ENCODE peak calls at places on chromosome 1, in ten cellular contexts. R, A, V, B, F, S, H, T, D and Q are unnamed samples.

GRCh38 chr1:105087496-105087895 is 1337.8 kb downstream of the AMY1C start:
- DNase-seq in S (no peak), D (no peak), F (no peak), T (no peak), A (no peak), B (no peak), H (no peak), R (no peak), V (peak), Q (no peak)

GRCh38 chr1:107991371-107992066 is 26.5 kb upstream of the VAV3 start:
- DNase-seq in A (no peak), B (peak), H (no peak), V (peak), T (no peak), R (peak), S (no peak), D (no peak), F (no peak), Q (no peak)

GRCh38 chr1:234230414-234230862 is 142.8 kb upstream of the COA6 start:
- DNase-seq in F (no peak), D (no peak), H (no peak), B (no peak), A (no peak), S (no peak), V (peak), R (no peak), T (no peak), Q (no peak)

GRCh38 chr1:50109647-50110075 is 941 bp downstream of the ELAVL4 start:
- DNase-seq in R (no peak), F (no peak), D (no peak), T (no peak), V (peak), A (no peak), H (no peak), S (no peak), B (no peak), Q (no peak)

GRCh38 chr1:145995964-145996432 is 381 bp downstream of the TXNIP start:
- DNase-seq in H (no peak), V (no peak), T (no peak), B (no peak), F (no peak), S (no peak), D (no peak), R (no peak), A (peak), Q (no peak)

GRCh38 chr1:114803001-114803400 is 22.5 kb upstream of the SIKE1 start:
- DNase-seq in R (no peak), V (no peak), H (no peak), B (no peak), D (no peak), A (no peak), S (no peak), F (no peak), T (no peak), Q (no peak)

GRCh38 chr1:227234998-227235405 is 83.3 kb downstream of the CDC42BPA start:
- DNase-seq in S (peak), H (peak), T (no peak), R (peak), V (peak), A (no peak), B (peak), D (no peak), F (no peak), Q (no peak)

GRCh38 chr1:51642739-51643142 is 25.8 kb downstream of the OSBPL9 start:
- DNase-seq in H (peak), D (no peak), R (peak), A (no peak), V (peak), T (no peak), B (peak), S (no peak), F (no peak), Q (no peak)

GRCh38 chr1:228279011-228279721 is 71.3 kb downstream of the OBSCN start:
- DNase-seq in B (no peak), R (no peak), H (no peak), A (peak), V (no peak), D (no peak), S (no peak), T (no peak), F (no peak), Q (peak)

GRCh38 chr1:13462682-13463081 is 51.1 kb downstream of the LRRC38 start:
- DNase-seq in V (no peak), B (no peak), F (no peak), A (no peak), S (no peak), T (no peak), R (no peak), H (no peak), D (no peak), Q (no peak)

GRCh38 chr1:211814313-211814712 is 16.2 kb downstream of the LPGAT1 start:
- DNase-seq in A (no peak), S (no peak), H (no peak), F (no peak), D (no peak), V (no peak), T (no peak), R (no peak), B (no peak), Q (no peak)

GRCh38 chr1:225747566-225747965 is 30.1 kb upstream of the SRP9 start:
- DNase-seq in H (no peak), F (no peak), A (no peak), R (no peak), D (no peak), B (no peak), T (no peak), S (no peak), V (no peak), Q (no peak)

GRCh38 chr1:17633654-17634053 is 94.2 kb downstream of the ARHGEF10L start:
- DNase-seq in B (peak), S (no peak), R (peak), D (no peak), V (peak), T (no peak), H (peak), F (no peak), A (no peak), Q (no peak)

GRCh38 chr1:101364370-101365120 is 127.7 kb downstream of the S1PR1 start:
- DNase-seq in A (no peak), V (peak), R (no peak), F (no peak), D (no peak), B (no peak), H (no peak), S (no peak), T (no peak), Q (no peak)

GRCh38 chr1:52579415-52579814 is 22.8 kb upstream of the GPX7 start:
- DNase-seq in V (peak), H (no peak), A (no peak), S (no peak), T (no peak), F (no peak), B (peak), R (no peak), D (no peak), Q (peak)

GRCh38 chr1:43194509-43194908 is 22.4 kb downstream of the CFAP57 start:
- DNase-seq in D (no peak), R (no peak), V (no peak), T (no peak), A (no peak), S (no peak), B (no peak), F (no peak), H (no peak), Q (no peak)

GRCh38 chr1:8809342-8809736 is 8.1 kb downstream of the RERE start:
- DNase-seq in A (no peak), S (no peak), R (peak), F (no peak), T (no peak), B (no peak), D (no peak), V (no peak), H (no peak), Q (no peak)

GRCh38 chr1:198492872-198493271 is 47.6 kb downstream of the ATP6V1G3 start:
- DNase-seq in T (no peak), A (no peak), S (no peak), H (peak), V (peak), F (no peak), B (peak), D (no peak), R (peak), Q (no peak)

GRCh38 chr1:236280438-236281285 is 1.1 kb downstream of the ERO1B start:
- DNase-seq in H (no peak), V (no peak), T (no peak), R (no peak), B (no peak), A (no peak), S (no peak), F (no peak), D (peak), Q (peak)

GRCh38 chr1:160859166-160859565 is 3.5 kb downstream of the CD244 start:
- DNase-seq in S (no peak), V (no peak), D (no peak), A (no peak), F (no peak), R (no peak), B (no peak), T (no peak), H (no peak), Q (no peak)

GRCh38 chr1:184595609-184596008 is 159.0 kb downstream of the EDEM3 start:
- DNase-seq in A (peak), H (peak), V (peak), F (no peak), B (peak), R (peak), T (no peak), D (no peak), S (no peak), Q (no peak)

GRCh38 chr1:245823408-245824147 is 668.8 kb downstream of the KIF26B start:
- DNase-seq in V (no peak), D (no peak), A (no peak), S (no peak), H (peak), R (no peak), T (no peak), B (no peak), F (no peak), Q (no peak)

DNA sequence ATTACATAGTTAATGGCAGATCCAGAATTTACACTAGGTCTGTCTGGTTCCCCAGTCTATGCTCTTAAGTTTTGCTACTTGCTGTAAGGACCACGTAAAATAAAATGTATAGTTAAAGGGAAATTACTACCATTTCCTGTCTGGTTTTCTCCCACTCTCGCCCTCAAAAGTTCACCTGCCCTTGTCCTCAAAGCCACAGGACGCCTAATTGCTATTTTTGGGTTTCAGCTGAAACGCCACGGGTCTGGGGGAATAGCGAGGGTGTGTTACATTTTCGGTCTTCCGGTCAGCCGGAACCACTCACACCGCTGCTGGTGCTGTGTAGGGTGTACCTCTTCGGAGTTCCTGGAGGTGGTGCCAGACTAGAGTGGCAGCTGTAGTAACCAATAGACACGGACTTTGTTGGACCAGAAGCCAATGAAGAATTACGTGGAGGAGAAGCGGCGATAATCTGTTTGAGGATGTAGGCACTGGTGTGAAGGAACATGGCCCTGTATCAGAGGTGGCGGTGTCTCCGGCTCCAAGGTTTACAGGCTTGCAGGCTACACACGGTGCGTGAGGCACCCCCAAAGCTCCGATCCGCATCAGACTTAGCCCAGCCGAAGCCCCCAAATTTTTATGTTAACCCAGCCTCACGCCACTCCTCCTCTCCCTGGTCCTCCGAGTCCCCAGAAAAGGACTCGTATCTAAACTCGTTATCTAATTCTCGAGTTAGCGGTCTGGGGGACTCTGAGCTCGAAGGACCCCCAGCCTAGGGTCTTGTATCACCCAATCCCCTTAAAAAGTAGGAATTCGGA is at the start of gene TARS2:
- DNase-seq in S (peak), B (peak), F (peak), H (peak), R (peak), D (peak), A (peak), V (peak), T (peak), Q (peak)
- TF ChIP-seq CTCF in S (peak), B (peak), F (peak), H (peak), R (peak), D (no peak), A (peak), V (no peak), T (peak), Q (no peak)

GRCh38 chr1:205739348-205740160 is 10.4 kb downstream of the NUCKS1 start:
- DNase-seq in D (no peak), V (peak), S (no peak), T (no peak), B (peak), A (no peak), F (no peak), R (peak), H (peak), Q (no peak)
- TF ChIP-seq CTCF in D (peak), V (peak), S (no peak), T (no peak), B (peak), A (no peak), F (no peak), R (peak), H (peak), Q (no peak)

GRCh38 chr1:203028067-203028783 is 1.9 kb downstream of the PPFIA4 start:
- DNase-seq in T (no peak), S (no peak), F (no peak), A (no peak), R (no peak), V (no peak), H (no peak), B (no peak), D (no peak), Q (no peak)

GRCh38 chr1:203031467-203031866 is 5.2 kb downstream of the PPFIA4 start:
- DNase-seq in S (no peak), R (no peak), A (no peak), F (no peak), T (no peak), V (no peak), H (no peak), D (no peak), B (no peak), Q (no peak)

GRCh38 chr1:203028784-203029553 is 2.7 kb downstream of the PPFIA4 start:
- DNase-seq in F (no peak), D (no peak), T (no peak), A (no peak), V (no peak), B (no peak), S (no peak), H (no peak), R (no peak), Q (no peak)

GRCh38 chr1:203026666-203027663 is 674 bp downstream of the PPFIA4 start:
- DNase-seq in R (no peak), S (no peak), V (no peak), B (no peak), D (no peak), A (no peak), T (no peak), F (no peak), H (no peak), Q (no peak)

DNA sequence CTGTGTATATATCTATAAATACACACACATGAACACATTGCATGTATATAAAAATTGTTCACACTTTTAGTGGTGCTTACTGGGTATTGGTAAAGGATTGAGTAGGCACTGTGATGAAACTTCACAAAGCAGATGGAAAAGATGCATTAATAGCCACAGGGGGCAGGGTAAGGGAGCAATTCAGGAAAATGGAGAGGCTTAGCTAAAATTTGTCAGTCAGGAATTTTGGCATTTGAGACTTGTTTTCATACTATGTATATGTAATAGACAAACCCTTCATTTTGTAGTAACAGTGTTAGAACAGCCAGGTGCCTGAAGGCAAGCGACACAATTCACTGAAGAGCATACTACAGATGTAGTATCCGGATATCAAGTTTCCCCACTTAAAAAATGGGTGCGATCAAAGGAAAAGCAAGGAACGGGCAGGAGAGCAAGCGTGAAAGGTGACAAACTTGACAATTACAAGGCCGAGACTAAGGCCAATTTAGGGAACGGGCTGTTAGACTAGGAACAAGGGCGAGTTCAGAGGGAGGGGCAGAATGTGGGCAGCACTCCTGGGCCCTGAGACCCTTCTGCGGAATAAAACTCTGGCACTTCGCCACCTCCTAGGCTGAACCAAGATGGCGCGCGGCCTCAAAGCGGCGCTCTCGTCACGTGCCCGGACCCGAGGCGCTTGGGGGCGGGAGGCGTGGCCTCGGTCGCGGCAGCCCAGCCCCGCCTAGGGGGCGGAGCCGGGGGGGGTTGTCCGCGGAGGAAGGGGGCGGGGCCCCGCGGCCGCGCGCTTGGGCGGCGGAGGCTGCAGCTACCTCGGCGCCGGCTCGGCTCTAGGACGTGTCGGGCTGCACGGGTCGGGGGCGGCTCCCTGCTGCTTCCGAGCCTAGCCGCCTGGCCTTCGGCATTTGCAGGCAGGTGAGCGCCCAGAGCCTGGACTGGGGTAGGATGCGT is at the start of gene PPFIA4:
- DNase-seq in H (peak), B (peak), A (peak), S (peak), R (peak), V (peak), F (peak), T (no peak), D (peak), Q (peak)
- TF ChIP-seq CTCF in H (no peak), B (no peak), A (no peak), S (no peak), R (no peak), V (no peak), F (no peak), T (no peak), D (no peak), Q (no peak)

GRCh38 chr1:31679676-31680230 is 24.1 kb downstream of the COL16A1 start:
- DNase-seq in V (no peak), D (no peak), H (no peak), T (no peak), A (no peak), B (no peak), S (no peak), F (no peak), R (no peak), Q (no peak)

GRCh38 chr1:31688233-31688918 is 15.4 kb downstream of the COL16A1 start:
- DNase-seq in F (no peak), H (no peak), S (no peak), D (no peak), R (no peak), V (no peak), T (no peak), B (no peak), A (no peak), Q (no peak)

GRCh38 chr1:31681421-31681820 is 22.4 kb downstream of the COL16A1 start:
- DNase-seq in F (no peak), A (no peak), S (no peak), H (no peak), T (no peak), B (no peak), V (no peak), D (no peak), R (no peak), Q (no peak)

GRCh38 chr1:31687601-31688000 is 16.2 kb downstream of the COL16A1 start:
- DNase-seq in R (no peak), D (no peak), F (no peak), V (no peak), A (no peak), T (no peak), S (no peak), H (no peak), B (no peak), Q (no peak)

GRCh38 chr1:31683997-31684396 is 19.8 kb downstream of the COL16A1 start:
- DNase-seq in R (no peak), D (peak), B (no peak), F (no peak), A (no peak), S (no peak), H (no peak), V (no peak), T (no peak), Q (no peak)
- TF ChIP-seq CTCF in R (peak), D (peak), B (peak), F (peak), A (peak), S (peak), H (peak), V (no peak), T (no peak), Q (no peak)

DNA sequence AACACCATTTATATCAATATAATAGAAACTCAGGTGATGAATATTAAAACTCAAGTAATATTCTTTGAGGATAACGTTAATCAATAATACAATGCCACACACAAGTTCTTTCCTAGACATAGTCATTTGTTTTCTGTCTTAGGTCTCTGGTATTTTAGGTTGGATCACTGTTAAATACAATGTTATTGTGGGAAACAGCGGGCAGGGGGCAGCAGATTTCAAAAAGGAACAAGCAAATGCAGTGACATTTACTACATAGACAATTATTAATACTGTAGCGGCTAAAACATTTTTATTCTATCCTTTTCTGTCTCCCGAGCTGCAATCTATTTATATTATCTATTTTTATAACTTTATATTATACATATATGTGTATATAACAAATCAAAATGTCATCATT is 186.4 kb upstream of the ZNHIT6 start:
- DNase-seq in D (peak), R (peak), A (no peak), H (peak), S (peak), T (no peak), F (peak), B (peak), V (peak), Q (no peak)
- TF ChIP-seq CTCF in D (peak), R (peak), A (no peak), H (peak), S (peak), T (no peak), F (peak), B (peak), V (peak), Q (peak)

GRCh38 chr1:113253187-113253966 is 136.9 kb upstream of the MAGI3 start:
- DNase-seq in A (no peak), R (no peak), S (no peak), F (no peak), D (no peak), B (no peak), T (no peak), H (no peak), V (no peak), Q (no peak)
- TF ChIP-seq CTCF in A (no peak), R (no peak), S (no peak), F (no peak), D (no peak), B (no peak), T (no peak), H (no peak), V (no peak), Q (no peak)

GRCh38 chr1:152654110-152654509 is 9.1 kb upstream of the LCE2D start:
- DNase-seq in T (no peak), R (peak), B (peak), V (no peak), S (no peak), H (no peak), D (peak), A (peak), F (no peak), Q (peak)
- TF ChIP-seq CTCF in T (peak), R (peak), B (peak), V (peak), S (peak), H (peak), D (peak), A (peak), F (peak), Q (peak)